ENCODE peak calls at places on chromosomes 4 and X, in seven cellular contexts. One of them, this sample, is unnamed.

GRCh38 chrX:119518371-119518770 is 46.8 kb downstream of the STEEP1 start:
- DNase-seq in neuronal stem cell: no peak
- DNase-seq in mesendoderm: no peak
- DNase-seq in mesenchymal stem cell: no peak
- DNase-seq in H9: no peak
- DNase-seq in H1: no peak
- DNase-seq in trophoblast cell: no peak
- DNase-seq in this sample: no peak

GRCh38 chr4:86910820-86911684 is 18.8 kb upstream of the C4orf36 start:
- DNase-seq in neuronal stem cell: no peak
- DNase-seq in mesendoderm: no peak
- DNase-seq in mesenchymal stem cell: no peak
- DNase-seq in H9: no peak
- DNase-seq in H1: no peak
- DNase-seq in trophoblast cell: no peak
- DNase-seq in this sample: peak

GRCh38 chr4:88989990-88990389 is 67.0 kb downstream of the FAM13A start:
- DNase-seq in neuronal stem cell: no peak
- DNase-seq in mesendoderm: no peak
- DNase-seq in mesenchymal stem cell: no peak
- DNase-seq in H9: no peak
- DNase-seq in H1: no peak
- DNase-seq in trophoblast cell: no peak
- DNase-seq in this sample: no peak

GRCh38 chr4:184722798-184723197 is 11.1 kb downstream of the CENPU start:
- DNase-seq in neuronal stem cell: no peak
- DNase-seq in mesendoderm: no peak
- DNase-seq in mesenchymal stem cell: no peak
- DNase-seq in H9: no peak
- DNase-seq in H1: no peak
- DNase-seq in trophoblast cell: no peak
- DNase-seq in this sample: no peak

GRCh38 chrX:100447563-100448397 is 37.7 kb upstream of the PCDH19 start:
- DNase-seq in neuronal stem cell: peak
- DNase-seq in mesendoderm: peak
- DNase-seq in mesenchymal stem cell: peak
- DNase-seq in H9: peak
- DNase-seq in H1: peak
- DNase-seq in trophoblast cell: peak
- DNase-seq in this sample: peak

GRCh38 chr4:21470531-21470930 is 478.0 kb downstream of the KCNIP4 start:
- DNase-seq in neuronal stem cell: no peak
- DNase-seq in mesendoderm: no peak
- DNase-seq in mesenchymal stem cell: peak
- DNase-seq in H9: no peak
- DNase-seq in H1: no peak
- DNase-seq in trophoblast cell: no peak
- DNase-seq in this sample: no peak

GRCh38 chrX:41692162-41692749 is 3.5 kb downstream of the GPR34 start:
- DNase-seq in neuronal stem cell: no peak
- DNase-seq in mesendoderm: no peak
- DNase-seq in mesenchymal stem cell: no peak
- DNase-seq in H9: no peak
- DNase-seq in H1: no peak
- DNase-seq in trophoblast cell: no peak
- DNase-seq in this sample: peak

GRCh38 chr4:156188596-156188995 is 234.9 kb upstream of the CTSO start:
- DNase-seq in neuronal stem cell: no peak
- DNase-seq in mesendoderm: no peak
- DNase-seq in mesenchymal stem cell: no peak
- DNase-seq in H9: no peak
- DNase-seq in H1: no peak
- DNase-seq in trophoblast cell: no peak
- DNase-seq in this sample: no peak

GRCh38 chrX:10189317-10190268 is 32.8 kb downstream of the CLCN4 start:
- DNase-seq in neuronal stem cell: peak
- DNase-seq in mesendoderm: peak
- DNase-seq in mesenchymal stem cell: peak
- DNase-seq in H9: peak
- DNase-seq in H1: peak
- DNase-seq in trophoblast cell: peak
- DNase-seq in this sample: peak

GRCh38 chrX:40755291-40756249 is 20.2 kb upstream of the MED14 start:
- DNase-seq in neuronal stem cell: no peak
- DNase-seq in mesendoderm: peak
- DNase-seq in mesenchymal stem cell: no peak
- DNase-seq in H9: peak
- DNase-seq in H1: no peak
- DNase-seq in trophoblast cell: no peak
- DNase-seq in this sample: peak

GRCh38 chr4:76951333-76952033 is 1.9 kb downstream of the SEPTIN11 start:
- DNase-seq in neuronal stem cell: no peak
- DNase-seq in mesendoderm: no peak
- DNase-seq in mesenchymal stem cell: no peak
- DNase-seq in H9: no peak
- DNase-seq in H1: no peak
- DNase-seq in trophoblast cell: no peak
- DNase-seq in this sample: no peak

GRCh38 chrX:39161856-39162255 is 360.6 kb downstream of the MID1IP1 start:
- DNase-seq in neuronal stem cell: no peak
- DNase-seq in mesendoderm: no peak
- DNase-seq in mesenchymal stem cell: no peak
- DNase-seq in H9: no peak
- DNase-seq in H1: no peak
- DNase-seq in trophoblast cell: no peak
- DNase-seq in this sample: no peak

GRCh38 chr4:6873792-6874461 is 35.7 kb upstream of the TBC1D14 start:
- DNase-seq in neuronal stem cell: peak
- DNase-seq in mesendoderm: peak
- DNase-seq in mesenchymal stem cell: peak
- DNase-seq in H9: peak
- DNase-seq in H1: peak
- DNase-seq in trophoblast cell: peak
- DNase-seq in this sample: peak

GRCh38 chrX:117957128-117957527 is 159.5 kb downstream of the KLHL13 start:
- DNase-seq in neuronal stem cell: no peak
- DNase-seq in mesendoderm: no peak
- DNase-seq in mesenchymal stem cell: no peak
- DNase-seq in H9: no peak
- DNase-seq in H1: no peak
- DNase-seq in trophoblast cell: no peak
- DNase-seq in this sample: peak

GRCh38 chr4:96035727-96036126 is 195.8 kb downstream of the PDHA2 start:
- DNase-seq in neuronal stem cell: no peak
- DNase-seq in mesendoderm: peak
- DNase-seq in mesenchymal stem cell: peak
- DNase-seq in H9: no peak
- DNase-seq in H1: no peak
- DNase-seq in trophoblast cell: peak
- DNase-seq in this sample: no peak
- H3K23ac ChIP-seq in neuronal stem cell: no peak
- H3K23ac ChIP-seq in mesendoderm: no peak
- H3K23ac ChIP-seq in mesenchymal stem cell: no peak
- H3K23ac ChIP-seq in H9: no peak
- H3K23ac ChIP-seq in H1: no peak
- H3K23ac ChIP-seq in trophoblast cell: no peak
- H3K23ac ChIP-seq in this sample: no peak

DNA sequence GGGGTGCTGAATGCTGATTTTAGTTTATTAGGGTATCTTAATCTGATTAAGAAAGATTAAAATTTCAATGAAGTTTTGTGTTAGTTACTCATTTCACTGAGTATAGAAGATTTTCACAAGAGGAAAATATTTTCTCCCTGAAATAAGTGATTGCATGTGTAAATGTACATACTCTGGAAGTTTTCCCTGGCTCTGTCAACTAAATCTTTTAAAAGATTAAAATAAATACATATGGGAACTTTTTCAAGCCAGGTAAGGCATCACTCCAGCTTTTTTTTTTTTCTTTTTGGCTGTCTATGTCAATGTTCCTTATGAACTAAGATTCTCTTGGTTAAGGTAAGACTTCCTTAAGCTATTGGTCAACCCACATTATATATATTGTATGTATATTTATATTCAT is 117.6 kb downstream of the CBR4 start:
- DNase-seq in neuronal stem cell: no peak
- DNase-seq in mesendoderm: no peak
- DNase-seq in mesenchymal stem cell: no peak
- DNase-seq in H9: no peak
- DNase-seq in H1: no peak
- DNase-seq in trophoblast cell: no peak
- DNase-seq in this sample: no peak
- H3K23ac ChIP-seq in neuronal stem cell: no peak
- H3K23ac ChIP-seq in mesendoderm: no peak
- H3K23ac ChIP-seq in mesenchymal stem cell: no peak
- H3K23ac ChIP-seq in H9: no peak
- H3K23ac ChIP-seq in H1: no peak
- H3K23ac ChIP-seq in trophoblast cell: no peak
- H3K23ac ChIP-seq in this sample: no peak

DNA sequence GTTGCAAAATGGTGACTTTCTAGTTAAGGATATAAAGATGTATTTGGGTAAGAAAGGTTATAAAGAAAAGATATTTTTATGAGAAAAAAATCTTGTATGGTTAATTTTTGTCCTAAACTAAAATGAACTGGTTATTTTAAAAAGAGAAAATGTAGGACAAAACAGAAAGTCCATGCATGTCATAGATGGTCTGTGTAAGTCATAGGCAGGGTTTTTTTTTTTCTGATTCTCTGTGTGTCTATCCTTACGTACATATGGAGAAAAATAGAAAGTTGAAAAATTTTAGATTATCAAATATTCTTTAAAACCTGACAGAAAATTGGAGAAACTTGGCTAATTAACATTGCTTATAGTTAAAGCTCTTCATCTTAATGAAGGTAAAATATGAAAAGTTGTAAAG is 493.4 kb downstream of the IQCM start:
- DNase-seq in neuronal stem cell: no peak
- DNase-seq in mesendoderm: peak
- DNase-seq in mesenchymal stem cell: no peak
- DNase-seq in H9: no peak
- DNase-seq in H1: no peak
- DNase-seq in trophoblast cell: no peak
- DNase-seq in this sample: no peak
- H3K23ac ChIP-seq in neuronal stem cell: no peak
- H3K23ac ChIP-seq in mesendoderm: no peak
- H3K23ac ChIP-seq in mesenchymal stem cell: no peak
- H3K23ac ChIP-seq in H9: no peak
- H3K23ac ChIP-seq in H1: no peak
- H3K23ac ChIP-seq in trophoblast cell: no peak
- H3K23ac ChIP-seq in this sample: no peak

DNA sequence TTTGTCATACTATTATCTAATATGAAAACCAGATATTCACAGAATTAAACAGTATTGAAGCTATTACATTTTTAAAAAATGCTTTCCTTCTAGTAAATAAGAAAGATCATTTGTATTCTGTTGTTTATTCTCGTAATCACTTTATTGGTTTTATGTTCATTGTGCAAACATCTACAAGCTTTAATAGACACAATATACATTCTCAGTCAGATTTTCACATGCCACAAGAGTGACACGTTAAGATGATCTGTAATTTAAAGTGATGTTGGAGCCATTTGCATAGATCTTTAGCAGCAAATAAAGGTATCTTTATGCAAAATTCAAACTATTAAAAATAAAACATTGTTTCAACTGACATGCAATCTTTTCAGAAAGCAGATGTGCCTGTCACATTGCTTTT is 469.9 kb downstream of the PCDH11X start:
- DNase-seq in neuronal stem cell: no peak
- DNase-seq in mesendoderm: no peak
- DNase-seq in mesenchymal stem cell: no peak
- DNase-seq in H9: no peak
- DNase-seq in H1: no peak
- DNase-seq in trophoblast cell: no peak
- DNase-seq in this sample: no peak
- H3K23ac ChIP-seq in neuronal stem cell: no peak
- H3K23ac ChIP-seq in mesendoderm: no peak
- H3K23ac ChIP-seq in mesenchymal stem cell: no peak
- H3K23ac ChIP-seq in H9: no peak
- H3K23ac ChIP-seq in H1: no peak
- H3K23ac ChIP-seq in trophoblast cell: no peak
- H3K23ac ChIP-seq in this sample: no peak

GRCh38 chr4:17558941-17559708 is 17.9 kb upstream of the LAP3 start:
- DNase-seq in neuronal stem cell: no peak
- DNase-seq in mesendoderm: no peak
- DNase-seq in mesenchymal stem cell: no peak
- DNase-seq in H9: no peak
- DNase-seq in H1: no peak
- DNase-seq in trophoblast cell: no peak
- DNase-seq in this sample: no peak

GRCh38 chr4:17557880-17558279 is 19.1 kb upstream of the LAP3 start:
- DNase-seq in neuronal stem cell: no peak
- DNase-seq in mesendoderm: no peak
- DNase-seq in mesenchymal stem cell: no peak
- DNase-seq in H9: no peak
- DNase-seq in H1: no peak
- DNase-seq in trophoblast cell: no peak
- DNase-seq in this sample: peak

GRCh38 chr4:17554568-17554967 is 22.4 kb upstream of the LAP3 start:
- DNase-seq in neuronal stem cell: no peak
- DNase-seq in mesendoderm: no peak
- DNase-seq in mesenchymal stem cell: no peak
- DNase-seq in H9: no peak
- DNase-seq in H1: no peak
- DNase-seq in trophoblast cell: no peak
- DNase-seq in this sample: no peak

GRCh38 chr4:17559709-17560048 is 17.3 kb upstream of the LAP3 start:
- DNase-seq in neuronal stem cell: no peak
- DNase-seq in mesendoderm: no peak
- DNase-seq in mesenchymal stem cell: no peak
- DNase-seq in H9: no peak
- DNase-seq in H1: no peak
- DNase-seq in trophoblast cell: no peak
- DNase-seq in this sample: no peak

DNA sequence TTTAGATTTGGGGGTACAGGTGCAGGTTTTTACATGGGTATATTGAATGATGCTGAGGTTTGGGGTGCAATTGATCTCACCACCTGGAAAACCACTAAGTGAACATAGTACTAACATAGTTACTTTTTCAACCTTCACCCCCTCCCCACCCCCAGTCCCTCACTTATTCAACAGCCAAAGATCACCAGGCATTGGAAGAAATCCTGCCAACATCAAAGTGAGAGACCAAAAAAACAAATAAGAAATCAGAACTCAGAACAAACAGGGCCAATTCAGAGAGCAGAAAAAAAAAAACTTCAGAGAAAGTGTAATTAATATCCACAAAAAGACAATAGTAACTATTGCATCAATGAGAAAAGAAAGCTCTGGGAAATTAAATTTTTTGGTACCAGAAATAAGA is 20.5 kb upstream of the LAP3 start:
- DNase-seq in neuronal stem cell: no peak
- DNase-seq in mesendoderm: no peak
- DNase-seq in mesenchymal stem cell: no peak
- DNase-seq in H9: no peak
- DNase-seq in H1: no peak
- DNase-seq in trophoblast cell: no peak
- DNase-seq in this sample: no peak
- H3K23ac ChIP-seq in neuronal stem cell: no peak
- H3K23ac ChIP-seq in mesendoderm: no peak
- H3K23ac ChIP-seq in mesenchymal stem cell: no peak
- H3K23ac ChIP-seq in H9: no peak
- H3K23ac ChIP-seq in H1: no peak
- H3K23ac ChIP-seq in trophoblast cell: no peak
- H3K23ac ChIP-seq in this sample: no peak

This sample was measured in IMR-90.